ENCODE peak calls at places on chromosomes 13 and 19, in five cellular contexts. G is transverse colon, S is sigmoid colon, T is endothelial cell of umbilical vein, C is prostate gland. A is an unnamed sample.

GRCh38 chr19:5360003-5360820 is 19.6 kb upstream of the PTPRS start:
- DNase-seq in C (no peak), G (no peak), T (no peak), S (no peak), A (no peak)

GRCh38 chr13:50573046-50573445 is 270.4 kb downstream of the DLEU7 start:
- DNase-seq in G (no peak), T (no peak), S (no peak), C (no peak), A (no peak)

GRCh38 chr13:35787937-35788336 is 311.4 kb upstream of the MAB21L1 start:
- DNase-seq in T (no peak), C (no peak), S (no peak), G (no peak), A (no peak)

GRCh38 chr19:6737873-6738725 is 719 bp upstream of the GPR108 start:
- DNase-seq in C (peak), G (peak), T (peak), S (peak), A (peak)

GRCh38 chr19:40716031-40716654 is 543 bp downstream of the COQ8B start:
- DNase-seq in T (peak), C (peak), S (no peak), G (no peak), A (peak)

GRCh38 chr19:35773020-35773809 is 2.1 kb upstream of the ARHGAP33 start:
- DNase-seq in T (no peak), S (no peak), G (no peak), C (no peak), A (no peak)

GRCh38 chr13:70890289-70890688 is 782.0 kb upstream of the KLHL1 start:
- DNase-seq in G (no peak), C (no peak), S (no peak), T (no peak), A (no peak)

GRCh38 chr13:70424928-70425327 is 316.7 kb upstream of the KLHL1 start:
- DNase-seq in C (no peak), T (no peak), S (no peak), G (no peak), A (no peak)

GRCh38 chr19:49533551-49534488 is 6.0 kb downstream of the RCN3 start:
- DNase-seq in G (peak), C (peak), T (peak), S (peak), A (peak)

GRCh38 chr13:59890064-59890463 is 273.7 kb downstream of the DIAPH3 start:
- DNase-seq in T (no peak), G (no peak), C (no peak), S (no peak), A (no peak)

GRCh38 chr13:23159587-23160240 is 21.1 kb upstream of the SGCG start:
- DNase-seq in C (no peak), T (no peak), G (no peak), S (no peak), A (no peak)

GRCh38 chr13:49649244-49649962 is 21.1 kb downstream of the ARL11 start:
- DNase-seq in T (peak), C (no peak), S (no peak), G (no peak), A (no peak)

GRCh38 chr13:90355162-90355751 is 992.2 kb upstream of the MIR17HG start:
- DNase-seq in S (no peak), C (no peak), G (no peak), T (no peak), A (no peak)

GRCh38 chr19:49930483-49931011 is 1.2 kb upstream of the NUP62 start:
- DNase-seq in C (no peak), G (peak), S (no peak), T (no peak), A (peak)

GRCh38 chr13:113864303-113864890 is 521 bp upstream of the GAS6 start:
- DNase-seq in S (no peak), T (peak), G (no peak), C (no peak), A (no peak)

GRCh38 chr19:18541258-18541991 is 1.9 kb downstream of the FKBP8 start:
- DNase-seq in C (no peak), G (no peak), S (no peak), T (no peak), A (no peak)

GRCh38 chr13:99043700-99044300 is 65.9 kb upstream of the DOCK9 start:
- DNase-seq in C (peak), S (no peak), T (no peak), G (no peak), A (no peak)

GRCh38 chr13:49399801-49400472 is 43.9 kb downstream of the CAB39L start:
- DNase-seq in S (no peak), C (peak), G (no peak), T (no peak), A (no peak)

GRCh38 chr13:111526922-111527321 is 206.5 kb downstream of the TEX29 start:
- DNase-seq in T (no peak), G (no peak), S (no peak), C (no peak), A (peak)

GRCh38 chr13:61339054-61339621 is 76.5 kb downstream of the PCDH20 start:
- DNase-seq in S (no peak), T (no peak), C (no peak), G (no peak), A (no peak)

GRCh38 chr13:95479706-95480105 is 72.8 kb upstream of the CLDN10 start:
- DNase-seq in S (no peak), G (no peak), T (no peak), C (no peak), A (no peak)

GRCh38 chr13:100275746-100276145 is 186.9 kb downstream of the PCCA start:
- DNase-seq in C (peak), S (no peak), G (no peak), T (no peak), A (no peak)

GRCh38 chr13:23767806-23768205 is 121.4 kb downstream of the MIPEP start:
- DNase-seq in T (no peak), C (no peak), G (no peak), S (no peak), A (no peak)

GRCh38 chr13:46515793-46516192 is 37.2 kb upstream of the LRCH1 start:
- DNase-seq in T (no peak), G (no peak), S (no peak), C (no peak), A (no peak)

GRCh38 chr13:75256922-75257321 is 225.0 kb downstream of the TBC1D4 start:
- DNase-seq in T (no peak), C (no peak), S (no peak), G (no peak), A (no peak)

GRCh38 chr13:83365723-83366122 is 516.6 kb downstream of the SLITRK1 start:
- DNase-seq in T (no peak), C (no peak), G (no peak), S (no peak), A (no peak)

GRCh38 chr13:69566104-69566716 is 541.4 kb upstream of the ATXN8OS start:
- DNase-seq in T (no peak), S (no peak), C (no peak), G (no peak), A (no peak)

DNA sequence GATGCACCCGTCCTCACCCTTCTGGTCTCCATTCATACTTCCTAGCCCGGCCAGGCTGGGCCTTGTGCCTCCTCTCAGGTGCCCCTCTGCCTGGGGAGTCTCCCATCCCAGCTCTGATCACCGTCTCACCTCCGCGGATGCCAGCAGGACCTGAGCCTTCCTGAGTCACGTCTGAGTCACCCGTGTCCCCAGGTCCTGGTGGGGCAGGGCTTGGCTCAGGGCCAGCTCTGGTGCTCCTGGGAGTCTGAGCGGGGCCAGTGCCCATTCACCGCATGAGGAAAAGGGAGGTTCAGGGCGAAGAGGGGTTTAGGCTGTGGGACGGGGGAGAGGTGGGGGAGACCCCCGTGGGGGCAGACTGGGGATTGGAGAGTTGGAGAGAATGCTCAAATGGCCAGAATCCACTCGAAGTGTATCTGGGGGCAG is 593 bp downstream of the ATP8B3 start:
- DNase-seq in C (peak), G (peak), T (peak), S (peak), A (peak)
- TF ChIP-seq POLR2AphosphoS5 in C (no peak), G (peak), T (no peak), S (peak), A (no peak)

GRCh38 chr19:13847900-13848677 is 28.8 kb upstream of the NANOS3 start:
- DNase-seq in C (no peak), T (no peak), S (no peak), G (no peak), A (no peak)
- H3K4me3 ChIP-seq in C (peak), T (no peak), S (peak), G (peak), A (no peak)

DNA sequence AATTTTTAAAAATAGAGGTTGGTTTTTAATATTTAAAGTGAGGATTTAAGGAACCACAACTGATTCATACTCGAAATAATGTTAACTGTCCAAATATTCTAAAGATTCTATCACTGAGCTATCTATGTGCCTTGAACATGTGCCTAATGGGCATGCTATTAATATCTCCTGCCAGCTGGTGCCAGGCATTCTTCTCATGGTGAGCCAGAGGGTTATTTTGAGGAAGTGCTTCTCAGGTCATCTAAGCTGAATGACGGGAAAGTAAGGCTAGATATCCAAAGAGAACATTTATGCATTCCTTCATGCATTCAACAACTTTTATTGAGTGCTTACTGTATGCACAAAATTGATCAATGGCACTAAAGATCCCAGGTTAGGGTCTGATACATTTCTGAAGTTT is 138.2 kb downstream of the PIBF1 start:
- DNase-seq in S (no peak), T (no peak), C (no peak), G (no peak), A (no peak)
- TF ChIP-seq POLR2AphosphoS5 in S (no peak), T (no peak), C (no peak), G (no peak), A (no peak)

DNA sequence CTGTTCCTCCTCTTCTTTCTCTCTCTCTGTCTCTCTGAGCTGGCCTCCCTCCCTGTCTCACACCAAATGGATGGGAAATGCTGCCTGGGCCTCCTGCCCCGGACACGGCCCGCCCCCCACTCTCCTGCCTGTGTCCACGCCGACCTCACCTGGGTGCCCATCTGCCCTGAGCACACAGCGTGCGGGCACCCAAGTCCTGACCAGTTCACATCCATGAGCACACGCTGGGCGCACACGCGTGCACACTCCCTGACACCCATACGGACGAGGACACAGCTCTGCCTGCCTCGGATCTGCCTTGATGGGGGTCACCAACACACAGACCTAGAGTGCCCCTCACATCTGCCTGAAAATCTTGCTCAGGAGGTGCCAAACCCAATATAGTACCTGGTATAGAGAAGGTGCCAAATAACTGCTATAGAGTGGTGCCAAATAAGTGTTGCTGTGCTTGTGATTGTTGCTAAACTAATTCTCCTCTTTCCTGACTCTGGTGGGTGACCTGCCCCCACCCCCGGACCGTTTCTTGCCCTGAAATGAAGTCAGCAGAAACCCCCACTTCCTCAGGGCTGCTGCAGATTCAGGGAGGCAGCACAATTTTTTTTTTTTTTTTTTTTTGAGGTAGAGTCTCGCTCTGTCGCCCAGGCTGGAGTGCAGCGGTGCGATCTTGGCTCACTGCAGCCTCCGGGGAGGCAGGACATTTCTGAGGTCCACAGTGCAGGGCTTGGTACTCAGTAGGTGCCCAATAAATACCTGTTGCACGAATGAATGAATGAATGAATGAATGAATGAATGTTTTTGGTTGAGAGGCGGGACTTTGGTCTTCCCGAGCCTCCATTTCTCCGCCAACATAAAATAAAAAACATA is 4.6 kb downstream of the NFIC start:
- DNase-seq in S (no peak), C (no peak), T (no peak), G (no peak), A (no peak)
- H3K4me3 ChIP-seq in S (peak), C (no peak), T (no peak), G (no peak), A (no peak)

GRCh38 chr13:52406629-52407028 is 657 bp upstream of the THSD1 start:
- DNase-seq in T (no peak), G (no peak), S (no peak), C (no peak), A (no peak)

GRCh38 chr13:52411629-52412028 is 5.7 kb upstream of the THSD1 start:
- DNase-seq in G (no peak), S (no peak), T (no peak), C (no peak), A (no peak)

GRCh38 chr13:52405369-52405766 is 604 bp downstream of the THSD1 start:
- DNase-seq in C (no peak), T (peak), S (no peak), G (no peak), A (no peak)

DNA sequence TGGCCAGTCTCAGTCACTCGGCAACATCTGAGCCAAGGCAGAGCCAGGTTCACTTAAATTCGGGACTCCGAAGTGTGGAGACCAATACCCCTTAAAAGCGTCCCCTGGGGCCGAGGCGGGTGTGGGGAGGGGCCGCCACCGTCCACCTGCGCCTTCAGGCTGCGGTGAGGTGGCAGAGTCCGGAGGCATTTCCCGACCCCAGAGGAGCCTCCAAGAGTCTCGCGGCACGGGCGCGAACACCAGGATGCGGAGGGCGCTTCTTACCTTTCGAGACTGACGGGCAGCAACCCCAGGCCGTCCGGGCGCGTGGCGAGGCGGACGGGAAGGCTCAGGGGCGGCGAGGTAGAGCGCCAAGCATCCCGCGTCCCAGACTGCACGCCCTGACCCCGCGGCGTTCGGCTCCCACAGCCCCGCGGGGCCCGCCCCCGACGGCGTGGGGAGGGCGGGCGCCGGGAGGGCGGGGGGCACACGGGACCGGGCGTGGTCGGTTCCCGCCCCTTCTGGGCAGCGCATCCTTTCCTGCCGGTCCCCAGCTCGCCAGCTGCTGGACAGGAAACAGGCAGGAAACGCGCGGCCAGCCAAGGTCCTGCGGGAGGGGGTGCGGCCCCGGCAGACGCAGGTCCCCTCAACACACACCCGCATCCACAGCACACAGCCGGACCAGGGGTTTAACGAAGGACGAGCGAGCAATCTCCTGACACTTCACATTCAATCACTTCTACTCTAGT is at the start of gene THSD1:
- DNase-seq in C (peak), T (peak), S (peak), G (peak), A (peak)
- TF ChIP-seq POLR2AphosphoS5 in C (no peak), T (peak), S (peak), G (peak), A (peak)

GRCh38 chr13:58889474-58889873 is 1257.9 kb downstream of the PCDH17 start:
- DNase-seq in C (no peak), G (no peak), T (no peak), S (no peak), A (no peak)
- H3K4me3 ChIP-seq in C (no peak), G (no peak), T (no peak), S (no peak), A (no peak)

DNA sequence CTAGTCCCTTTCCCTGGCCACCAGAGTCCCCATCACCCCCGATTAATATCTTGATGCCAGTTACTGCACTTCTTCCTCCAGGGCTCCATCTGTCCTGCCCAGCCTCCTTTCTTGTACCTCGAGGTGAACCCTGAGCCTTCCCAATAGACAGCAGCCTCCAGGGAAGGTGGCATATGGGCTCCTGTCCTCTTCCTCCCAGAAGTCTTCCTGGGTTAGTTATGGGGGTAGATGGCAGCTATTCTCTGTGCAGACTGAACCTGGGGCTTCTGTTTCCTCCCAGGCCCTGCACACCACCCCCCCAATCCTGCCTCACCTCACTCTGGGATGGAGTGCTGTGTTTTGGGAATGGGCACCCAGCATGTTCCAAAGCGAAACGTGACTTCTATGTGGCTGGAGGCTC is 2.6 kb downstream of the RNF225 start:
- DNase-seq in G (no peak), C (no peak), S (peak), T (no peak), A (no peak)
- TF ChIP-seq POLR2AphosphoS5 in G (no peak), C (no peak), S (no peak), T (no peak), A (no peak)

GRCh38 chr19:848457-848921 is 3.6 kb upstream of the ELANE start:
- DNase-seq in C (no peak), S (no peak), T (no peak), G (no peak), A (peak)

GRCh38 chr19:850221-850978 is 1.7 kb upstream of the ELANE start:
- DNase-seq in S (peak), C (peak), T (no peak), G (peak), A (peak)

GRCh38 chr19:853014-853553 is 981 bp downstream of the ELANE start:
- DNase-seq in G (no peak), S (no peak), T (no peak), C (no peak), A (no peak)

GRCh38 chr19:852136-853013 is at the start of gene ELANE:
- DNase-seq in C (no peak), T (no peak), G (no peak), S (no peak), A (peak)

DNA sequence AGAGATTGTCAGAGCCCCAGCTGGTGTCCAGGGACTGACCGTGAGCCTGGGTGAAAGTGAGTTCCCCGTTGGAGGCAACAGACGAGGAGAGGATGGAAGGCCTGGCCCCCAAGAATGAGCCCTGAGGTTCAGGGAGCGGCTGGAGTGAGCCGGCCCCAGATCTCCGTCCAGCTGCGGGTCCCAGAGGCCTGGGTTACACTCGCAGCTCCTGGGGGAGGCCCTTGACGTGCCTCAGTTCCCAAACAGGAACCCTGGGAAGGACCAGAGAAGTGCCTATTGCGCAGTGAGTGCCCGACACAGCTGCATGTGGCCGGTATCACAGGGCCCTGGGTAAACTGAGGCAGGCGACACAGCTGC is 1.1 kb upstream of the ELANE start:
- DNase-seq in S (no peak), C (no peak), T (no peak), G (no peak), A (no peak)
- H3K4me3 ChIP-seq in S (peak), C (no peak), T (no peak), G (no peak), A (no peak)

A was measured in spleen.